ENCODE peak calls at places on chromosomes 6 and 20, in five cellular contexts. One of them, this sample, is unnamed.
A peak's percentile ranks its signal among the peaks of the same experiment; 100 is the strongest.

GRCh38 chr6:98724537-98724936 is 109.8 kb upstream of the POU3F2 start:
- DNase-seq in fibroblast of pulmonary artery: no peak
- DNase-seq in AG04449: no peak
- DNase-seq in neural crest cell: no peak
- DNase-seq in nephron progenitor cell: no peak
- DNase-seq in this sample: no peak

GRCh38 chr20:32672982-32673727 is 586 bp downstream of the C20orf203 start:
- DNase-seq in neural crest cell: no peak
- DNase-seq in AG04449: no peak
- DNase-seq in nephron progenitor cell: no peak
- DNase-seq in fibroblast of pulmonary artery: no peak
- DNase-seq in this sample: no peak

GRCh38 chr6:64988148-64988547 is 718.9 kb downstream of the EYS start:
- DNase-seq in AG04449: no peak
- DNase-seq in fibroblast of pulmonary artery: peak; percentile 11
- DNase-seq in nephron progenitor cell: no peak
- DNase-seq in neural crest cell: no peak
- DNase-seq in this sample: no peak

GRCh38 chr6:140079328-140079727 is 704.9 kb upstream of the CITED2 start:
- DNase-seq in nephron progenitor cell: no peak
- DNase-seq in AG04449: no peak
- DNase-seq in neural crest cell: no peak
- DNase-seq in fibroblast of pulmonary artery: peak; percentile 97
- DNase-seq in this sample: no peak

GRCh38 chr20:408843-409696 is 971 bp downstream of the RBCK1 start:
- DNase-seq in nephron progenitor cell: no peak
- DNase-seq in AG04449: no peak
- DNase-seq in neural crest cell: no peak
- DNase-seq in fibroblast of pulmonary artery: no peak
- DNase-seq in this sample: no peak

GRCh38 chr6:124487778-124488431 is 474.3 kb upstream of the RNF217 start:
- DNase-seq in fibroblast of pulmonary artery: peak; percentile 18
- DNase-seq in neural crest cell: no peak
- DNase-seq in AG04449: no peak
- DNase-seq in nephron progenitor cell: no peak
- DNase-seq in this sample: no peak

GRCh38 chr20:22834651-22835256 is 200.4 kb upstream of the SSTR4 start:
- DNase-seq in fibroblast of pulmonary artery: no peak
- DNase-seq in nephron progenitor cell: no peak
- DNase-seq in AG04449: no peak
- DNase-seq in neural crest cell: no peak
- DNase-seq in this sample: no peak

GRCh38 chr20:25563362-25563761 is 22.0 kb downstream of the NINL start:
- DNase-seq in fibroblast of pulmonary artery: no peak
- DNase-seq in nephron progenitor cell: no peak
- DNase-seq in AG04449: no peak
- DNase-seq in neural crest cell: no peak
- DNase-seq in this sample: no peak

GRCh38 chr20:46752639-46753235 is 43.3 kb downstream of the SLC2A10 start:
- DNase-seq in fibroblast of pulmonary artery: peak; percentile 74
- DNase-seq in nephron progenitor cell: peak; percentile 77
- DNase-seq in AG04449: no peak
- DNase-seq in neural crest cell: peak; percentile 72
- DNase-seq in this sample: peak; percentile 67

GRCh38 chr20:25276533-25277050 is 28.7 kb downstream of the PYGB start:
- DNase-seq in AG04449: no peak
- DNase-seq in fibroblast of pulmonary artery: no peak
- DNase-seq in nephron progenitor cell: no peak
- DNase-seq in neural crest cell: no peak
- DNase-seq in this sample: no peak

GRCh38 chr20:47432251-47433210 is 69.2 kb upstream of the NCOA3 start:
- DNase-seq in neural crest cell: no peak
- DNase-seq in AG04449: no peak
- DNase-seq in nephron progenitor cell: no peak
- DNase-seq in fibroblast of pulmonary artery: no peak
- DNase-seq in this sample: no peak

GRCh38 chr20:24493661-24494459 is 24.4 kb downstream of the SYNDIG1 start:
- DNase-seq in AG04449: no peak
- DNase-seq in neural crest cell: no peak
- DNase-seq in nephron progenitor cell: no peak
- DNase-seq in fibroblast of pulmonary artery: no peak
- DNase-seq in this sample: no peak

GRCh38 chr6:68196645-68197044 is 438.4 kb upstream of the ADGRB3 start:
- DNase-seq in neural crest cell: no peak
- DNase-seq in AG04449: no peak
- DNase-seq in nephron progenitor cell: no peak
- DNase-seq in fibroblast of pulmonary artery: peak; percentile 43
- DNase-seq in this sample: no peak

GRCh38 chr6:20707166-20707485 is 172.9 kb downstream of the CDKAL1 start:
- DNase-seq in fibroblast of pulmonary artery: no peak
- DNase-seq in neural crest cell: no peak
- DNase-seq in AG04449: no peak
- DNase-seq in nephron progenitor cell: no peak
- DNase-seq in this sample: no peak

GRCh38 chr6:82057846-82058554 is 189.5 kb downstream of the IBTK start:
- DNase-seq in neural crest cell: no peak
- DNase-seq in AG04449: no peak
- DNase-seq in fibroblast of pulmonary artery: peak; percentile 79
- DNase-seq in nephron progenitor cell: no peak
- DNase-seq in this sample: no peak

GRCh38 chr6:29720863-29721262 is 2.4 kb upstream of the HLA-F start:
- DNase-seq in fibroblast of pulmonary artery: no peak
- DNase-seq in neural crest cell: no peak
- DNase-seq in AG04449: no peak
- DNase-seq in nephron progenitor cell: no peak
- DNase-seq in this sample: no peak

DNA sequence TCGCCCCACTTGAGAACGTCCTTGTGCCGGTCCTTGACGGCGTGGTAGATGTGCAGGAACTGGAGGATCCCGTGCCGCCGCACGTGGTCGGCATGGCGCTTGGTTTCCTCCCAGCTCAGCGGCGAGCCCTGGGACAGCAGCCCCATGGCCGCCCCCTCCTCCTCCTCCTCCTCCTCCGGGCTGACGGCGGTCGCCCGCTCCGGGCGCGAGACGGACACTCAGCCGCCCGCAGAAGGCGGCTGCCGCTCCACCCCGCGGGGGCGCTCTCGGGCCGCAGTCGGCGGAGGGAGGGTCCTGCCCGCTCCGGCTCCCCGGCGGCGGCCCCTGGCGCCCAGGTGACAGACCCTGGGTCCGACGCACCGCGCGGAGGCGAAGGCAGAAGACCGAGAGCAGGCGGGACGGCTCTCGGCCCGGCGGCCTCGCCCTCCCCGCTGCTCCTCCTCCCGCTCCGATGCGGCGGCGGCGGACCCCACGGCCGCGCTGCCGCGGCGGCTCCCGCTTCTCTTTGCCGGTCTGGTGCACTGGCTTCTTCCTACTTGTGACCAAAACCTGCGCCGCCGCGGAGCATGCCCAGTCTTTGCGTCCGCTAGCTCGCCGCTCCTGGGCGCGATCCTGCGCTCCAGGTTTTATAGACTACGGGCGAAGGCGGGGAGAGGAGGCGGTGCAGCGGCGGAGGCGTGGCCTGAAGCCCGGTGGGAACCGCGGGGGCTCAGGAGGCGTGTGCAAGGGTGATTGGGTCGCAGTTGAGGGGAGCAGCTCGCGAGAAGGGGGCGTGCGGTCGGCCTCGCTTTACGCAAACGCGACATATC is at the start of gene GCLC:
- DNase-seq in fibroblast of pulmonary artery: peak; percentile 95
- DNase-seq in AG04449: peak; percentile 71
- DNase-seq in nephron progenitor cell: peak; percentile 92
- DNase-seq in neural crest cell: peak; percentile 90
- DNase-seq in this sample: peak; percentile 93
- TF ChIP-seq CTCF in fibroblast of pulmonary artery: peak; percentile 13
- TF ChIP-seq CTCF in AG04449: peak; percentile 66
- TF ChIP-seq CTCF in nephron progenitor cell: peak; percentile 48
- TF ChIP-seq CTCF in neural crest cell: peak; percentile 75
- TF ChIP-seq CTCF in this sample: peak; percentile 71

DNA sequence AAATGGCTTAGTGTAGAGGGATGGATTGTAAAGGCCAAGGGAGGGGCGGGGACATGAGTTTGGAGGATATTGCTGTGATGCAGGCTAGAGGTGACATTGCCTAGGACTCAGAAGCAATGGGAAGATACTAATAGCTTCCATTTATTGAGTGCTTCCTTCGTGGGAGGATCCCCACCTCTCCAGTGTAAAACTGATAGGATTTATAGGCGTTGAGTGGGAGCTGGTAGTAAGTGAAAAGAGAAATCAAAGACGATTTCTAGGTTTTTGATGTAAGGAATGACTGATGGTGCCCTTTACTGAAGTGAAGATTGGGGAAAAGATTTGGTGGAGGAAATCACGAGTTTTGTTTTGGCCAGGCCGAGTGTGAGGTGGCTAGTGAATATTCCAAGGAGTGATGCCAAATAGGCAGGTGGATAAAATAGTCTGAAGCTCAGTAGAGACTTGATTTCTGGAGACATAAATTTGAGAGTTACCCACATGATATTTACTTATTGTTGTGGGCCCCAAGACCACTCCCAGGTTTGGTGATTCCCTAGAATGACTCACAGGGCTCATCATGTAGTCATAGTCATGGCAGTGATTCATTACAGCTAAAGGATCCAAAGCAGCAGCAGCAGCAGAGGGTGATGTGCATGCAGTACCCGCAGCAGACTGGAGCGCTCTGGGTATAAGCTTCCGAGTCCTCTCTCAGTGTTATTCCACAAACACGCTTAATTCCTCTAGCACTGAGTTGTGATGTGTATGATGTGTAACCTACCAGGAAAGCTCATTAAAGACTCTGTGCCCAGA is 10.2 kb downstream of the RPRD1B start:
- DNase-seq in neural crest cell: no peak
- DNase-seq in nephron progenitor cell: no peak
- DNase-seq in AG04449: no peak
- DNase-seq in fibroblast of pulmonary artery: peak; percentile 62
- DNase-seq in this sample: no peak
- TF ChIP-seq CTCF in neural crest cell: no peak
- TF ChIP-seq CTCF in nephron progenitor cell: no peak
- TF ChIP-seq CTCF in AG04449: peak; percentile 12
- TF ChIP-seq CTCF in fibroblast of pulmonary artery: no peak
- TF ChIP-seq CTCF in this sample: no peak

DNA sequence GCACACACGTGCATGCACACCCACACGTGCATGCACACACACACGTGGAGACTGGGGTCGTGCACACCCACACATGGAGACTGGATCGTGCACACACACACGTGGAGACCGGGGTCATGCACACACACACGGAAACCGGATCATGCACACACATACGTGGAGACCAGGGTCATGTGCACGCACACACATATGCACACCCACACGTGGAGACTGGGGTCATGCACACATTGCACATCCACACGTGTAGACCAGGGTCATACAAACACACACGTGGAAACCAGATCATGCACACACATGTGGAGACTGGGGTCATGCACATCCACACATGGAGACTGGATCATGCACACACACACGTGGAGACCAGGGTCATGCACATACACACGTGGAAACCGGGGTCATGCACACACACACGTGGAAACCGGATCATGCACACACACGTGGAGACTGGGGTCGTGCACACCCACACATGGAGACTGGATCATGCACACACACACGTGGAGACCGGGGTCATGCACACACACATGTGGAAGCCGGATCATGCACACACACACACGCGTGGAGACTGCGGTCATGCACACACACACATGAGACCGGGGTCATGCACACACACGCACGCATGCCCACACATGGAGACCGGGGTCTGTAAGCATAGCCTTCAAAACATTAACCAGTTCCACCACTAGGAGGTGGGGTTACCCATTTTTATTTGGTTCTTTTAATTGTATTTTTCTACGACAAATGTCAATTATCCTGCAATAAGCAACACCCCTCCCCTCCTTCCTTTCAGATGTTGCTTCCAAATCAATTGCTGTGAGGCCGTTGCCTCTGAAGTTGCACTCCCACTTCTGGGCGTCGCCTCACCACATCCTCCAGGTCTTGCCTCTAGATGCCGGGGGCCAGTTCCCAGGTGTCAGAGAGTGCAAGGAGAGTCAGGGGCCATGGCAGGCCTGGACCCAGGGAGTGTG is 95.8 kb downstream of the TMEM242 start:
- DNase-seq in AG04449: no peak
- DNase-seq in fibroblast of pulmonary artery: no peak
- DNase-seq in neural crest cell: no peak
- DNase-seq in nephron progenitor cell: no peak
- DNase-seq in this sample: no peak
- TF ChIP-seq CTCF in AG04449: no peak
- TF ChIP-seq CTCF in fibroblast of pulmonary artery: peak; percentile 30
- TF ChIP-seq CTCF in neural crest cell: peak; percentile 47
- TF ChIP-seq CTCF in nephron progenitor cell: peak; percentile 19
- TF ChIP-seq CTCF in this sample: peak; percentile 58

GRCh38 chr6:34423254-34423653 is 2.6 kb downstream of the RPS10 start:
- DNase-seq in nephron progenitor cell: no peak
- DNase-seq in neural crest cell: no peak
- DNase-seq in fibroblast of pulmonary artery: no peak
- DNase-seq in AG04449: no peak
- DNase-seq in this sample: no peak

GRCh38 chr6:34424200-34425131 is 1.4 kb downstream of the RPS10 start:
- DNase-seq in AG04449: no peak
- DNase-seq in fibroblast of pulmonary artery: no peak
- DNase-seq in neural crest cell: no peak
- DNase-seq in nephron progenitor cell: no peak
- DNase-seq in this sample: no peak

GRCh38 chr6:34425132-34425497 is 754 bp downstream of the RPS10 start:
- DNase-seq in neural crest cell: no peak
- DNase-seq in AG04449: no peak
- DNase-seq in nephron progenitor cell: peak; percentile 7
- DNase-seq in fibroblast of pulmonary artery: no peak
- DNase-seq in this sample: no peak

DNA sequence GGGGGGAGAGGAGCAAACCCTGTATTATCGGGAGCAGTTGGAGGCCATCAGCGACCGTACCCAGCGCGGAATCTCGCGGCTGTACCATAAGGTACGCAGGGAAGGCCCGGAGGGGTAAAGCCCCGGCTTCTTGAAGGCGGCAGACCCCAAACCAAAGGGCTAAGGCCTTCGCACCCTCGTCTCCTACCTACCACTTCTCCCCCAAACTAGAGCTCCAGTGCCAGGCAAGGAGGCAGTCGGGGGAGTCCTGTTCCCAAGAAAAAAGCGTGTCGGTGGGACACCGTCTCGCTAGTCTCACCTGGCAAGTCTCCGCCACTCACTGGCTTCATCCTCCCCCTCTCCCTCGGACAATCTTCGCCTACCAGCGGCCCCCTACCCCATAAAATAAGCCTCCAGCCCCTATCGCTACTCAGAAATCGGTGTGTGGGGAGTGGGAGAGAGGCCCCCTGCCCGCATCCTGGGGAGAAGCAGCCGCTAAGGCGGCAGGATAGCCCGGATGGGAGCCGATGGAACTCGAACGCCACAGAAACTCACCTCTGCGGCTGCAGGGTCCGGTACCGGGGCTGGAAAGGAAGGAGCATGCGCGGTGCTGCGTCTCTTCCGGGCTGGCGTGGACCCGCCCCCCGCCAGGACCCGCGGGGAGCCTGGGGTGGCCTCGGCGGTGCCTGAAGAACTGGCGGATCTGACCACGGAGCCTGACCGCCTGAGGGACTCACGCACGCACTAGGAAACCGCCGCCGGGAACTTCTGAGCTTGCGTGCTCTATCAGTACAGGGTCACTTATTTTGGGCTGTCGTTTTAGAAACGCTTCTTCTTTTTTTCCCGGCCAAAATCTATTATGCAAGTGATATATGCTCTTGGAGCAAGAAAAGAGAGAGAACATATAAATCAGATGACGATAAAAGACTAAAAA is at the start of gene RPS10:
- DNase-seq in AG04449: peak; percentile 54
- DNase-seq in neural crest cell: peak; percentile 97
- DNase-seq in fibroblast of pulmonary artery: peak; percentile 94
- DNase-seq in nephron progenitor cell: peak; percentile 96
- DNase-seq in this sample: peak; percentile 99
- TF ChIP-seq CTCF in AG04449: no peak
- TF ChIP-seq CTCF in neural crest cell: peak; percentile 14
- TF ChIP-seq CTCF in fibroblast of pulmonary artery: no peak
- TF ChIP-seq CTCF in nephron progenitor cell: no peak
- TF ChIP-seq CTCF in this sample: no peak